ENCODE peak calls at places on chromosomes 12 and 14, in seven cellular contexts. V, K, T, W, E, Q and H are unnamed samples.

GRCh38 chr12:6772729-6773661 is 675 bp downstream of the LAG3 start:
- DNase-seq in Q (no peak), V (no peak), W (no peak), T (no peak), K (no peak), E (no peak), H (no peak)

GRCh38 chr14:74018029-74018703 is 922 bp downstream of the ENTPD5 start:
- DNase-seq in T (no peak), K (no peak), E (no peak), Q (no peak), V (peak; percentile 82), W (no peak), H (no peak)

GRCh38 chr14:67618617-67619063 is 1.1 kb upstream of the ARG2 start:
- DNase-seq in T (no peak), W (no peak), Q (peak; percentile 89), E (no peak), V (peak; percentile 62), K (no peak), H (no peak)

GRCh38 chr12:85179680-85180300 is 100.2 kb upstream of the ALX1 start:
- DNase-seq in V (no peak), E (no peak), W (no peak), T (no peak), K (no peak), Q (no peak), H (no peak)

GRCh38 chr12:5692850-5693249 is 252.2 kb downstream of the ANO2 start:
- DNase-seq in E (no peak), T (no peak), K (no peak), W (no peak), V (no peak), Q (no peak), H (no peak)

GRCh38 chr12:128802756-128803155 is 21.0 kb downstream of the SLC15A4 start:
- DNase-seq in E (no peak), T (peak; percentile 29), W (no peak), K (no peak), Q (no peak), V (no peak), H (no peak)

GRCh38 chr12:130792926-130793849 is 45.9 kb downstream of the STX2 start:
- DNase-seq in E (no peak), T (no peak), K (no peak), Q (peak; percentile 49), W (no peak), V (no peak), H (no peak)

GRCh38 chr12:48281811-48282210 is 68.9 kb downstream of the ZNF641 start:
- DNase-seq in W (no peak), Q (no peak), K (no peak), E (no peak), T (no peak), V (peak; percentile 22), H (no peak)

GRCh38 chr12:125225641-125226040 is 160.4 kb downstream of the AACS start:
- DNase-seq in W (no peak), K (no peak), V (no peak), Q (no peak), E (no peak), T (no peak), H (no peak)

GRCh38 chr12:12451063-12451462 is 94.2 kb downstream of the BORCS5 start:
- DNase-seq in Q (no peak), V (no peak), K (no peak), T (no peak), E (no peak), W (no peak), H (no peak)

GRCh38 chr14:24979725-24980239 is 70.2 kb downstream of the STXBP6 start:
- DNase-seq in V (no peak), Q (no peak), E (no peak), T (no peak), W (no peak), K (no peak), H (no peak)

GRCh38 chr12:68455676-68456345 is 123.6 kb upstream of the MDM1 start:
- DNase-seq in K (no peak), V (no peak), W (no peak), E (no peak), T (no peak), Q (no peak), H (no peak)

DNA sequence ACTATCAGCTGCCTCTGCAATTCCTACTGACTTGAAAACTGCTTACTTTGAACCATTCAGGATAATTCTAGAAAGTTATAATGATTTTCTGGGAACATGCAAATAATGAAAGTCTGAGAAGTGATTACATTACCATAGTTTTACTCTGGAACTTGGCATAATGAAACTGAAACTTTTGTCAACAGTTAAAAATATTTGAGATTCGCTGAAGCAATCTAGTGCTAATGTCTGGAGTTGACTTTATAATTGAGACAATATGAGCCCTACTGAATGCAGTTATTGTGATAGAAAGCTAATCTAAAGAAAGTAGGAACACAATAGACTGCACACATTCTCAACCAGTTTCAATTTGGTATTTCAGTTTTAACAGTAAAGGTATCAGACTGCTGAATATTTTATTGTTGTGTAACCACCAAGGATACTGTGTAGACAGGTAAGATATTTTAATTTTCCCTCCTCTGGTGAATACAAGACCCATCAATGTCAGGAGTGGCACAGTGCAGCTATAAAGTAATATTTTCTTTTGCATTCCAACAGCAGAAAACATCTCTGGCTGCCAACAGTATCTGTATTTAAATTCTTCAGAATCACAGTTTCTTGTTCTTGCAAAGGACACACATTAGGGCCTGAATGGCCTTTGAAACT is 483.5 kb downstream of the ATP23 start:
- DNase-seq in V (no peak), K (no peak), E (no peak), W (no peak), T (no peak), Q (no peak), H (no peak)
- TF ChIP-seq CTCF in V (no peak), K (no peak), E (no peak), W (no peak), T (no peak), Q (no peak), H (no peak)

GRCh38 chr14:77319416-77319815 is 1.3 kb downstream of the POMT2 start:
- DNase-seq in T (peak; percentile 45), W (no peak), K (no peak), E (no peak), V (no peak), Q (no peak), H (no peak)
- H3K4me3 ChIP-seq in T (no peak overlapping the region), W (no peak overlapping the region), K (no peak overlapping the region), E (peak overlapping the region; percentile 100), V (peak overlapping the region; percentile 89), Q (peak overlapping the region; percentile 94), H (no peak overlapping the region)

GRCh38 chr12:89383235-89384049 is 31.1 kb upstream of the DUSP6 start:
- DNase-seq in E (no peak), W (no peak), Q (no peak), V (no peak), T (no peak), K (no peak), H (no peak)

GRCh38 chr12:89384750-89385273 is 32.5 kb upstream of the DUSP6 start:
- DNase-seq in E (no peak), W (no peak), K (no peak), Q (no peak), V (no peak), T (no peak), H (no peak)

GRCh38 chr12:89382366-89382765 is 30.1 kb upstream of the DUSP6 start:
- DNase-seq in E (no peak), T (no peak), Q (no peak), V (no peak), W (no peak), K (no peak), H (no peak)

GRCh38 chr12:89384050-89384749 is 31.9 kb upstream of the DUSP6 start:
- DNase-seq in K (peak; percentile 56), E (peak; percentile 40), T (peak; percentile 75), W (no peak), V (peak; percentile 84), Q (peak; percentile 64), H (no peak)

GRCh38 chr12:89385965-89386537 is 33.8 kb upstream of the DUSP6 start:
- DNase-seq in E (no peak), T (no peak), V (no peak), K (no peak), Q (no peak), W (no peak), H (no peak)
- H3K4me1 ChIP-seq in E (peaks cover 57% of the 10 kb centered on the region), T (peaks cover 39% of the 10 kb centered on the region), V (peaks cover 46% of the 10 kb centered on the region), K (peaks cover 69% of the 10 kb centered on the region), Q (peaks cover 35% of the 10 kb centered on the region), W (peaks cover 59% of the 10 kb centered on the region), H (peaks cover 44% of the 10 kb centered on the region)

GRCh38 chr12:100987552-100988277 is 193.1 kb downstream of the ANO4 start:
- DNase-seq in V (peak; percentile 48), E (no peak), T (no peak), K (no peak), Q (peak; percentile 80), W (no peak), H (no peak)
- TF ChIP-seq CTCF in V (peak; percentile 42), E (no peak), T (no peak), K (no peak), Q (peak; percentile 63), W (no peak), H (no peak)

GRCh38 chr12:104747330-104747729 is 210.8 kb downstream of the SLC41A2 start:
- DNase-seq in W (no peak), T (no peak), E (no peak), K (no peak), V (no peak), Q (no peak), H (no peak)
- H3K4me3 ChIP-seq in W (no peak overlapping the region), T (no peak overlapping the region), E (no peak overlapping the region), K (no peak overlapping the region), V (no peak overlapping the region), Q (no peak overlapping the region), H (no peak overlapping the region)

GRCh38 chr12:10392394-10392930 is 2.6 kb upstream of the KLRK1 start:
- DNase-seq in K (peak; percentile 59), V (peak; percentile 88), E (peak; percentile 56), W (peak; percentile 81), Q (no peak), T (peak; percentile 81), H (no peak)

GRCh38 chr12:10397311-10397710 is 7.5 kb upstream of the KLRK1 start:
- DNase-seq in W (no peak), T (no peak), E (no peak), K (no peak), V (no peak), Q (no peak), H (no peak)

GRCh38 chr12:10395390-10395998 is 5.7 kb upstream of the KLRK1 start:
- DNase-seq in Q (peak; percentile 13), E (no peak), V (peak; percentile 91), W (no peak), T (peak; percentile 71), K (no peak), H (peak; percentile 53)

GRCh38 chr12:10389941-10390340 is at the start of gene KLRK1:
- DNase-seq in K (no peak), V (no peak), T (no peak), E (no peak), W (no peak), Q (no peak), H (no peak)

DNA sequence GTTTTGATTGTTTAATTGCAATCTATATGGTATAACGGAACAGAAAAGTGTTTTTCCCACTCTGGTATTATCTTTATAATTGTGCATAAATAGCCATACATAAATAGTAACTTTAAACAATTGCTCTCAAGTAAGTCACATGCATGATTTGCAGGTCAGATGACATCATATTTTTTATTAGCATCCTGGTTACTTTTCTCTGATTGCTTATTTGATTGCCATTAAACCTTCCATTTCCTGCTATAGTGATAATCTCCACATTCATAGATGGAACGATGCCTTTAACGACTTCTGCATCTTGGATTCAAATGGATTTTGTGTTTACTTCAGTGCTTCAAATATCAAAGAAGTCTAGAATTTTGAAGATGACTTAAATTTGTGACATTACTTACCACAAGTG is 3.5 kb upstream of the KLRK1 start:
- DNase-seq in Q (no peak), E (no peak), K (no peak), V (no peak), W (no peak), T (no peak), H (no peak)
- H3K4me1 ChIP-seq in Q (peaks cover 3% of the 10 kb centered on the region), E (peaks cover 10% of the 10 kb centered on the region), K (peaks cover 12% of the 10 kb centered on the region), V (peaks cover 37% of the 10 kb centered on the region), W (peaks cover 6% of the 10 kb centered on the region), T (peaks cover 14% of the 10 kb centered on the region), H (peaks cover 15% of the 10 kb centered on the region)

GRCh38 chr14:23517650-23518329 is 33.8 kb downstream of the ZFHX2 start:
- DNase-seq in W (no peak), E (no peak), T (no peak), V (no peak), Q (no peak), K (no peak), H (no peak)
- TF ChIP-seq CTCF in W (no peak), E (no peak), T (no peak), V (no peak), Q (peak; percentile 47), K (no peak), H (no peak)